ENCODE peak calls at places on chromosomes 7 and 10, in nine cellular contexts. Y, J, H, M, O, V, T, F and D are unnamed samples.

GRCh38 chr7:95906871-95907270 is 134.5 kb downstream of the DYNC1I1 start:
- DNase-seq in F (no peak), O (no peak), M (no peak), H (no peak), T (no peak), Y (no peak), V (no peak), J (no peak), D (no peak)

GRCh38 chr7:6419310-6419773 is 28.4 kb downstream of the DAGLB start:
- DNase-seq in H (no peak), T (peak), V (no peak), Y (peak), M (no peak), F (no peak), O (no peak), J (no peak), D (no peak)

GRCh38 chr7:40232242-40232929 is 97.6 kb downstream of the SUGCT start:
- DNase-seq in J (no peak), M (no peak), O (peak), F (peak), Y (no peak), V (no peak), T (peak), H (peak), D (no peak)

GRCh38 chr10:91339729-91340128 is 70.4 kb upstream of the HECTD2 start:
- DNase-seq in J (no peak), V (no peak), H (no peak), O (no peak), Y (no peak), M (no peak), F (no peak), T (no peak), D (no peak)

GRCh38 chr7:85464042-85464651 is 277.3 kb upstream of the SEMA3D start:
- DNase-seq in M (no peak), J (no peak), T (no peak), F (peak), Y (no peak), O (peak), V (no peak), H (no peak), D (no peak)

GRCh38 chr10:125023269-125023668 is 81.3 kb downstream of the ZRANB1 start:
- DNase-seq in V (no peak), F (no peak), T (no peak), J (no peak), Y (no peak), H (peak), M (no peak), O (no peak), D (no peak)

GRCh38 chr7:37297546-37297945 is 151.1 kb downstream of the ELMO1 start:
- DNase-seq in O (peak), V (no peak), J (no peak), F (peak), T (no peak), M (no peak), H (no peak), Y (no peak), D (no peak)

GRCh38 chr7:114229251-114229650 is 185.4 kb upstream of the FOXP2 start:
- DNase-seq in T (peak), J (no peak), V (no peak), Y (no peak), O (no peak), F (no peak), H (no peak), M (no peak), D (no peak)

GRCh38 chr10:105797234-105797890 is 1156.3 kb downstream of the SORCS3 start:
- DNase-seq in H (peak), O (peak), J (no peak), T (no peak), V (no peak), Y (no peak), M (no peak), F (peak), D (no peak)

GRCh38 chr7:129163875-129164544 is 19.5 kb downstream of the TSPAN33 start:
- DNase-seq in V (no peak), J (no peak), O (peak), H (peak), Y (no peak), T (peak), M (no peak), F (peak), D (no peak)

GRCh38 chr7:111827863-111828504 is 265.7 kb upstream of the IMMP2L start:
- DNase-seq in J (no peak), V (peak), F (peak), H (no peak), M (no peak), O (peak), Y (no peak), T (peak), D (no peak)

GRCh38 chr10:118373786-118374185 is 31.7 kb upstream of the FAM204A start:
- DNase-seq in F (peak), H (no peak), T (peak), O (peak), M (no peak), J (no peak), Y (no peak), V (no peak), D (no peak)

GRCh38 chr10:48439031-48439430 is 132.6 kb downstream of the MAPK8 start:
- DNase-seq in M (no peak), H (no peak), J (no peak), Y (no peak), O (peak), F (peak), T (peak), V (no peak), D (no peak)

GRCh38 chr7:111937164-111937563 is 269.0 kb downstream of the DOCK4 start:
- DNase-seq in O (no peak), H (no peak), F (no peak), J (no peak), T (no peak), Y (no peak), M (no peak), V (no peak), D (no peak)

GRCh38 chr7:81195033-81195432 is 276.2 kb upstream of the SEMA3C start:
- DNase-seq in F (no peak), J (no peak), T (peak), M (no peak), Y (no peak), H (no peak), O (no peak), V (no peak), D (no peak)

GRCh38 chr7:155558961-155559360 is 12.6 kb upstream of the CNPY1 start:
- DNase-seq in T (no peak), F (no peak), O (no peak), V (no peak), J (no peak), H (no peak), Y (no peak), M (no peak), D (no peak)

GRCh38 chr10:95756061-95756751 is at the start of gene ENTPD1:
- DNase-seq in F (peak), O (peak), T (no peak), M (no peak), H (no peak), V (peak), J (no peak), Y (no peak), D (no peak)

DNA sequence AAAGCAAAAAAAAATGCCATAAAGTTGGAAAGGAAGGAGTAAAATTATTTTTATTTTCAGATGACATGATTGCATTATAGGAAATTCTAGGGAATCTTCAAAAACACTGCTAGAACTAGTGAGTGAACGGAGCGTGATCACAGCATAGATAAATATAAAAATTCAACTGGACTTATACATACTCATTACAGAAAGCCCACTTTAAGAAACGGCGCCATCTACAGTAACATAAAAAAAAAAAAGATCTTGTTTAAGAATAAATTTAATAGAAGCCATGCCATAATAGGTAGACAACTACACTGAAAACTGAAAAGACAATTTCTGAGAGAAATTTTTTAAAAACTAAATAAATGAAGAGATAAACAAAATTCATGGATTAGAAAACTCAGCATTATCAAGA is 623.1 kb upstream of the MGMT start:
- DNase-seq in T (no peak), M (no peak), J (no peak), H (no peak), Y (no peak), V (no peak), F (peak), O (peak), D (no peak)
- TF ChIP-seq CTCF in T (no peak), M (peak), J (no peak), H (no peak), Y (peak), V (no peak), F (no peak), O (peak), D (peak)

GRCh38 chr7:30754315-30754877 is 2.5 kb downstream of the INMT start:
- DNase-seq in F (no peak), V (no peak), O (no peak), H (no peak), M (no peak), Y (no peak), J (no peak), T (no peak), D (no peak)

GRCh38 chr7:30757343-30757695 is 5.4 kb downstream of the INMT start:
- DNase-seq in O (no peak), H (no peak), Y (no peak), V (no peak), T (no peak), F (no peak), M (no peak), J (no peak), D (no peak)

GRCh38 chr7:30752979-30753378 is 1.0 kb downstream of the INMT start:
- DNase-seq in T (peak), Y (peak), H (no peak), O (peak), V (no peak), J (no peak), M (no peak), F (peak), D (no peak)

GRCh38 chr7:30752484-30752883 is 549 bp downstream of the INMT start:
- DNase-seq in T (no peak), M (no peak), H (no peak), O (no peak), Y (no peak), J (no peak), V (no peak), F (no peak), D (no peak)

GRCh38 chr7:30755384-30756154 is 3.6 kb downstream of the INMT start:
- DNase-seq in O (peak), Y (peak), M (no peak), F (peak), J (no peak), T (peak), H (peak), V (no peak), D (no peak)
- H3K4me3 ChIP-seq in O (no peak), Y (peak), M (no peak), F (no peak), J (no peak), T (no peak), H (no peak), V (peak), D (no peak)

DNA sequence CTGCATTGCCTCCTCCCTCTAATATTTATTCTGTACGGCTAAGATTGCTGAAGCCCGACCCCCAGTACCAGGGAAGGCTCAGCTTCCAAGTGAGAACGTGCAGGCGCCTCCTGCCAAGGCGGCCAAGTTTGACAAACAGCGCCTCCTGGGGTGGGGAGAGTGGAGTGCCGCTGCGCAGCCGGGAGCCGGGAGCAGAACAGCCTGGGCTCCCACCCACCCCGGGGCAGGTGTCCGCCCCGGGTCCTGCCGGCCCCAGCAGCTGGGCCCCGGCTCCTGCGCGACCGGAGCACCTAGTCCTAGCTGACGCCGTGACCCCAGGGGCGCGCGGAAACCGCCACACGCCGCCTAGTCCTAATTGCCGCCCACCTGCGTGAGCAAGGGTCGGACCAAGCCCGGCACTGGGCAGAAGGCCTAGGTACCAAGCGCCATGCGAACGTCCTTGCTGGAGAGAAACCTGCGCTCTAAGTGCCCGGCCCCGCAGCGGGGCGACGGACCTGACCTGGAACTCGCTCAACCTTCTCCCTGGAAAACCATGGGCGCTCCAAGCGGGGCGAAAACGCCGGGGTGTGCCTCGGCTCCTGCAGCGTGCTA is 5.0 kb upstream of the EBF3 start:
- DNase-seq in T (no peak), Y (no peak), H (peak), V (no peak), M (peak), J (no peak), F (peak), O (peak), D (no peak)
- TF ChIP-seq CTCF in T (no peak), Y (peak), H (peak), V (peak), M (peak), J (peak), F (peak), O (peak), D (peak)

DNA sequence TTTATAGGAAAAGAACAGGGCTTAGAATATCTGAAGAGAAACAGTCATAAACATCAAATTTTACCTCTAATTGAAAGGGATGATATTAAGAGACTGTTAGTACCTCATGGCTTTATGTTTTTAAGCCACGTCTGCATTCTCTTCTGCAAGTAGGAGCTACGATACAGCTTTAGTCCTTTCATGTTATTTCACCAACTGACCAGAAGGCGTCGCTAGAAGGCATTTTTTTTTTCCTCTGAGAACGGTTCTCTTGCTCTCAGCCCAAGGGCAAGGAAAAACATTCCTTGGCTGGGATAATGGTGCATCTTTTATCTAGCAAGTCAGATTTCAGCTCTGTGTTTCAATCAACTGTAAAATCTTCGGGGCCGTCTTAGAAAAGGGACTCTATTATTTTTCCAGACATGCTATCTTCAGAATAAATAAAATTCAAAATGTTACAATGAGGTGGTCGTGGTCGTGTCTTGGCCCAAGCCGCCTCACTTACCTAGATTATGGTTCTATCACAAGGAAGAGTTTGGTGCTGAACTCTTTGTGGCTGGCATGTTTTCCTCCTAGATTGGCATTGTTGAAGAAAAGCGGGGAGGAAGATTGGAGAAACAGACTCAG is 41.6 kb upstream of the LYZL2 start:
- DNase-seq in T (peak), M (no peak), H (peak), V (no peak), F (peak), O (peak), Y (no peak), J (no peak), D (no peak)
- H3K4me3 ChIP-seq in T (peak), M (no peak), H (peak), V (peak), F (peak), O (no peak), Y (peak), J (peak), D (peak)

DNA sequence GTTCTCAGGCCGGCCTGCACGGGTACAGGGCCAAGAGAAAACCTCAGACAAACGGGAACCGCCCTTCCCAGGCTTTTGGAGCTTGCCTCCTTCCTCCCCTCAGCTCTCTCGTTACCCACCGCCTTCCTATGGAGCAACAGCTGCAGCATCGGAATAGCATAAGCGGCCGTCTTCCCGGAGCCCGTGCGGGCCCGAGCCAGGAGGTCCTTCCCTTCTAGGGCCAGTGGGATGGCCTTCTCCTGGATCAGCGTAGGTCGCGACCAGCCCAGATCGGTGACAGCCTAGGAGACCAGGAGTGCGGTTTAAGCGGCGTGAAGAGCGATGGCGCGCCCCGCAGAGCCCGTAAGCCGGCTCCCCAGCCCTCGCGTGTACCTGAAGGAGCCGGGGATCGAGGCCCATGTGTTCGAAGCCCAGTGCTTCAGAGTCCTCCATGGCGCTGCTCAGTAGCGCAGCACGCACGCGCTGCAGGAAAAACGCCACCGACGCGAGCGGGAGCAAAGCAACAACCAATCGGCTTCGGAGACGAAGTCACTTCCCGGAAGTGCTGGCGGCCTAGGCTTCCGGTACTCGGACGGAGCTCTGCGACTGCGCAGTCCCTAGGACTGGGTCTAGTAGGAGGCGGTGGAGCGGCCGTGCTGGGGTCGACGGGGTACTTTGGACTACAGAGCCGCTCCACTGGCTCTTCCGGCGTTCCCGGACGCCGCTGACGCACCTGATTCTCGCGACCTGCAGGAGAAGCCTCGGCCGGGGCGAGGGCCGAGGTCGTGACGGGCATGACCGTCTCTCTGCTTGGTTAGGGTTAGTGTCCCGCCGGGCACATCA is at the start of gene DDX56:
- DNase-seq in Y (peak), O (peak), T (peak), J (peak), V (peak), H (peak), F (peak), M (peak), D (peak)
- TF ChIP-seq CTCF in Y (no peak), O (no peak), T (no peak), J (no peak), V (no peak), H (no peak), F (no peak), M (no peak), D (no peak)

GRCh38 chr10:70176441-70176840 is 6.1 kb upstream of the SAR1A start:
- DNase-seq in O (no peak), H (no peak), F (no peak), J (no peak), Y (no peak), T (no peak), V (no peak), M (no peak), D (no peak)
- H3K4me3 ChIP-seq in O (no peak), H (no peak), F (no peak), J (no peak), Y (no peak), T (no peak), V (no peak), M (no peak), D (no peak)